ENCODE peak calls at places on chromosomes 12 and 14, in ten cellular contexts. Z is HCT116; S is mucosa of descending colon; F is LNCaP clone FGC; J is AG04450; R is stomach; X is left ventricle myocardium inferior; C is AG10803; H is uterus; N is CD8-positive, alpha-beta T cell. W is an unnamed sample.

GRCh38 chr12:127306604-127307215 is 960.3 kb upstream of the TMEM132C start:
- DNase-seq in X (no peak), Z (no peak), C (peak), N (no peak), F (no peak), H (no peak), J (no peak), R (no peak), S (no peak), W (no peak)

GRCh38 chr12:754238-754816 is 1.9 kb downstream of the WNK1 start:
- DNase-seq in J (no peak), R (no peak), Z (no peak), C (no peak), S (no peak), H (no peak), X (no peak), N (no peak), F (peak), W (no peak)

GRCh38 chr14:23951590-23952143 is 1.9 kb upstream of the DHRS4 start:
- DNase-seq in J (no peak), X (no peak), N (no peak), C (no peak), H (no peak), Z (no peak), S (peak), F (no peak), R (no peak), W (no peak)

GRCh38 chr12:11653215-11653753 is 3.8 kb downstream of the ETV6 start:
- DNase-seq in C (peak), N (no peak), S (no peak), X (no peak), Z (no peak), R (no peak), H (no peak), F (no peak), J (no peak), W (no peak)

GRCh38 chr12:107277850-107278249 is 184.5 kb upstream of the CRY1 start:
- DNase-seq in C (peak), R (no peak), F (no peak), S (no peak), H (no peak), J (peak), N (no peak), Z (no peak), X (no peak), W (no peak)

GRCh38 chr14:103110681-103111296 is 12.5 kb upstream of the TNFAIP2 start:
- DNase-seq in X (no peak), C (no peak), N (no peak), F (no peak), R (peak), S (peak), J (no peak), Z (no peak), H (no peak), W (no peak)

GRCh38 chr12:63353559-63353958 is 202.6 kb upstream of the AVPR1A start:
- DNase-seq in N (no peak), R (no peak), J (no peak), Z (no peak), H (no peak), C (no peak), X (no peak), S (no peak), F (no peak), W (no peak)

GRCh38 chr12:132445884-132446471 is 44.0 kb upstream of the FBRSL1 start:
- DNase-seq in S (peak), F (peak), H (peak), N (peak), X (peak), J (peak), C (peak), R (peak), Z (peak), W (peak)

GRCh38 chr12:1531160-1531653 is 63.2 kb downstream of the FBXL14 start:
- DNase-seq in H (no peak), S (peak), Z (no peak), F (no peak), N (no peak), J (no peak), R (no peak), X (no peak), C (no peak), W (no peak)

GRCh38 chr14:94115631-94116030 is 5.1 kb downstream of the IFI27 start:
- DNase-seq in N (no peak), Z (no peak), H (no peak), R (peak), F (no peak), J (no peak), S (no peak), C (no peak), X (no peak), W (no peak)

GRCh38 chr12:57474862-57475261 is 4.8 kb downstream of the ARHGAP9 start:
- DNase-seq in Z (no peak), S (peak), H (no peak), R (no peak), F (no peak), C (no peak), N (no peak), J (no peak), X (no peak), W (no peak)

GRCh38 chr12:52741378-52742195 is 35.6 kb downstream of the KRT76 start:
- DNase-seq in F (peak), J (no peak), X (peak), H (no peak), R (peak), S (peak), N (peak), Z (peak), C (peak), W (peak)

GRCh38 chr12:106188249-106188648 is 49.5 kb upstream of the NUAK1 start:
- DNase-seq in X (no peak), J (no peak), N (no peak), S (no peak), C (no peak), Z (no peak), R (no peak), F (no peak), H (peak), W (no peak)

GRCh38 chr12:75641031-75641780 is 129.8 kb upstream of the KRR1 start:
- DNase-seq in X (no peak), N (peak), C (peak), S (no peak), H (no peak), R (no peak), J (peak), F (no peak), Z (peak), W (no peak)

GRCh38 chr12:121576851-121577391 is 3.9 kb downstream of the KDM2B start:
- DNase-seq in Z (no peak), H (peak), F (no peak), X (no peak), C (peak), R (no peak), N (no peak), S (no peak), J (peak), W (no peak)

GRCh38 chr12:54371328-54372112 is 7.2 kb upstream of the GPR84 start:
- DNase-seq in Z (no peak), F (no peak), S (peak), C (peak), J (no peak), X (peak), N (no peak), R (no peak), H (peak), W (no peak)

GRCh38 chr12:44817687-44818086 is 58.4 kb downstream of the NELL2 start:
- DNase-seq in S (no peak), X (no peak), C (no peak), F (no peak), N (no peak), H (no peak), J (no peak), Z (no peak), R (no peak), W (no peak)

GRCh38 chr14:95254356-95254755 is 65.4 kb downstream of the CLMN start:
- DNase-seq in X (no peak), S (no peak), N (no peak), J (no peak), C (peak), R (no peak), Z (no peak), H (no peak), F (no peak), W (no peak)

GRCh38 chr12:111359231-111359913 is 9.5 kb downstream of the PHETA1 start:
- DNase-seq in C (no peak), S (no peak), F (no peak), H (no peak), Z (no peak), J (no peak), N (no peak), X (no peak), R (no peak), W (no peak)

GRCh38 chr12:123101467-123102004 is 49.4 kb downstream of the PITPNM2 start:
- DNase-seq in X (no peak), Z (no peak), R (no peak), J (no peak), N (no peak), S (no peak), C (no peak), F (no peak), H (no peak), W (no peak)

GRCh38 chr12:123102781-123103503 is 47.9 kb downstream of the PITPNM2 start:
- DNase-seq in F (no peak), J (no peak), Z (no peak), C (no peak), H (no peak), N (no peak), R (no peak), S (no peak), X (no peak), W (no peak)

GRCh38 chr12:123102381-123102780 is 48.5 kb downstream of the PITPNM2 start:
- DNase-seq in R (no peak), N (no peak), F (no peak), J (no peak), X (no peak), S (no peak), Z (no peak), C (no peak), H (no peak), W (no peak)

GRCh38 chr12:123099556-123100192 is 51.2 kb downstream of the PITPNM2 start:
- DNase-seq in J (no peak), S (no peak), N (no peak), H (no peak), X (no peak), F (no peak), Z (no peak), R (no peak), C (no peak), W (no peak)

GRCh38 chr12:123100882-123101281 is 50.0 kb downstream of the PITPNM2 start:
- DNase-seq in X (no peak), H (no peak), N (no peak), R (no peak), C (no peak), J (no peak), Z (no peak), S (no peak), F (no peak), W (no peak)
- H3K4me3 ChIP-seq in X (no peak), H (no peak), N (no peak), R (no peak), C (no peak), J (no peak), Z (no peak), S (no peak), F (no peak), W (no peak)

GRCh38 chr12:49974231-49974675 is 1.5 kb downstream of the AQP6 start:
- DNase-seq in N (no peak), H (peak), Z (no peak), S (peak), C (peak), X (peak), F (no peak), R (peak), J (peak), W (peak)
- TF ChIP-seq CTCF in N (no peak), H (peak), Z (peak), S (peak), C (peak), X (peak), F (peak), R (peak), J (peak), W (peak)

GRCh38 chr12:120115066-120115465 is 1.5 kb downstream of the RAB35 start:
- DNase-seq in H (no peak), J (no peak), C (peak), R (no peak), S (no peak), X (no peak), N (no peak), F (no peak), Z (no peak), W (no peak)
- H3K4me3 ChIP-seq in H (peak), J (peak), C (peak), R (peak), S (no peak), X (peak), N (peak), F (peak), Z (peak), W (peak)

GRCh38 chr14:25944020-25944419 is 653.8 kb downstream of the NOVA1 start:
- DNase-seq in H (no peak), J (no peak), S (no peak), N (no peak), R (no peak), X (no peak), C (no peak), Z (no peak), F (no peak), W (no peak)
- TF ChIP-seq CTCF in H (no peak), J (no peak), S (no peak), N (no peak), R (no peak), X (no peak), C (no peak), Z (no peak), F (no peak), W (no peak)

GRCh38 chr12:22333751-22334695 is 484 bp downstream of the ST8SIA1 start:
- DNase-seq in Z (no peak), N (no peak), R (no peak), X (no peak), F (no peak), S (peak), H (no peak), J (no peak), C (no peak), W (peak)
- H3K4me3 ChIP-seq in Z (no peak), N (peak), R (peak), X (peak), F (no peak), S (peak), H (peak), J (peak), C (peak), W (peak)

W was measured in lower lobe of right lung.